ENCODE peak calls at places on chromosomes 5 and 9, in four cellular contexts. U is keratinocyte, R is uterus, H is stomach. Z is an unnamed sample.

GRCh38 chr5:177458912-177459350 is 12.3 kb downstream of the PRR7 start:
- DNase-seq in U (no peak), R (no peak), H (no peak), Z (no peak)

GRCh38 chr9:127554966-127555829 is 56.9 kb upstream of the STXBP1 start:
- DNase-seq in U (no peak), R (no peak), H (no peak), Z (no peak)

GRCh38 chr5:76547242-76547890 is 75.8 kb downstream of the F2RL2 start:
- DNase-seq in U (no peak), R (no peak), H (no peak), Z (no peak)

GRCh38 chr9:83598487-83598886 is 24.5 kb upstream of the IDNK start:
- DNase-seq in U (no peak), R (no peak), H (no peak), Z (peak)

GRCh38 chr9:8613346-8613825 is 813.8 kb upstream of the DMAC1 start:
- DNase-seq in U (no peak), R (no peak), H (no peak), Z (no peak)

GRCh38 chr5:16615737-16616535 is 861 bp downstream of the RETREG1 start:
- DNase-seq in U (no peak), R (no peak), H (no peak), Z (no peak)

GRCh38 chr5:96997265-96997859 is 61.5 kb downstream of the LNPEP start:
- DNase-seq in U (no peak), R (peak), H (no peak), Z (no peak)

GRCh38 chr9:127078336-127078735 is 44.1 kb downstream of the ANGPTL2 start:
- DNase-seq in U (no peak), R (peak), H (no peak), Z (no peak)

GRCh38 chr9:121564861-121565260 is 65.2 kb upstream of the GGTA1 start:
- DNase-seq in U (no peak), R (no peak), H (peak), Z (no peak)

GRCh38 chr5:107274576-107274975 is 396.2 kb downstream of the EFNA5 start:
- DNase-seq in U (no peak), R (no peak), H (no peak), Z (no peak)

GRCh38 chr5:171849585-171850353 is 64.2 kb downstream of the SMIM23 start:
- DNase-seq in U (no peak), R (no peak), H (no peak), Z (no peak)

GRCh38 chr9:100083448-100084144 is 15.2 kb downstream of the ERP44 start:
- DNase-seq in U (no peak), R (no peak), H (no peak), Z (no peak)

GRCh38 chr5:100950975-100951374 is 47.9 kb upstream of the ST8SIA4 start:
- DNase-seq in U (no peak), R (no peak), H (no peak), Z (no peak)

GRCh38 chr5:177311361-177311722 is 356 bp downstream of the MXD3 start:
- DNase-seq in U (no peak), R (no peak), H (no peak), Z (no peak)

GRCh38 chr5:127425868-127426267 is 91.6 kb upstream of the PRRC1 start:
- DNase-seq in U (no peak), R (no peak), H (no peak), Z (no peak)

GRCh38 chr5:172283862-172284274 is 304 bp upstream of the UBTD2 start:
- DNase-seq in U (no peak), R (peak), H (peak), Z (peak)

GRCh38 chr5:33299621-33300208 is 141.1 kb upstream of the TARS1 start:
- DNase-seq in U (no peak), R (no peak), H (no peak), Z (no peak)

GRCh38 chr5:21688655-21689054 is 1164.5 kb downstream of the CDH12 start:
- DNase-seq in U (peak), R (no peak), H (no peak), Z (no peak)

GRCh38 chr5:131261483-131261882 is 2.4 kb upstream of the CDC42SE2 start:
- DNase-seq in U (no peak), R (no peak), H (no peak), Z (no peak)

GRCh38 chr5:11166906-11167305 is 405.9 kb upstream of the DAP start:
- DNase-seq in U (no peak), R (no peak), H (no peak), Z (no peak)

GRCh38 chr5:139294372-139295165 is 1.0 kb downstream of the MATR3 start:
- DNase-seq in U (no peak), R (peak), H (peak), Z (peak)

GRCh38 chr5:158483202-158483870 is 616.4 kb downstream of the EBF1 start:
- DNase-seq in U (no peak), R (no peak), H (no peak), Z (no peak)

GRCh38 chr5:155082401-155082800 is 68.8 kb downstream of the KIF4B start:
- DNase-seq in U (peak), R (no peak), H (no peak), Z (no peak)

GRCh38 chr5:19492861-19493260 is 495.1 kb downstream of the CDH18 start:
- DNase-seq in U (no peak), R (no peak), H (no peak), Z (no peak)

GRCh38 chr5:67030289-67031069 is 166.1 kb downstream of the CD180 start:
- DNase-seq in U (no peak), R (no peak), H (no peak), Z (no peak)

GRCh38 chr9:137369911-137370630 is 52.9 kb downstream of the EXD3 start:
- DNase-seq in U (no peak), R (no peak), H (no peak), Z (peak)

DNA sequence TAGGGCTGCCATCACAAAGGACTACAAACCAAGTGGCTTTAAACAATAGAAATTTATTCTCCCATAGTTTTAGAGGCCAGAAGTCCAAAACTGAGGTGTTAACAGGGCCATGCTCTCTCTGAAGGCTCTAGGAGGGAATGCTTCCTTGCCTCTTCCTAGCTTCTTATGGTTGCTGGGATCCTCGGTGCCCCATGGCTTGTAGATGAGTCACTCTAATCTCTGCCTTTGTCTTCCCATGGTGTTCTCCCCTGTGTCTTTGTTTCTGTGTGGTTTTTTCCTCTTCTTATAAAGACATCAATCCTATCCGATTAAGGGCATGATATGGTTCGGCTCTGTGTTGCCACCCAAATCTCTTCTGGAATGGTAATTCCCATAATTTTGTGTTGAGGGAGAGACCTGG is 178.8 kb upstream of the NREP start:
- DNase-seq in U (no peak), R (no peak), H (no peak), Z (no peak)
- H3K27ac ChIP-seq in U (no peak), R (no peak), H (no peak), Z (no peak)

GRCh38 chr9:2837915-2838314 is 6.0 kb downstream of the PUM3 start:
- DNase-seq in U (no peak), R (no peak), H (no peak), Z (no peak)
- TF ChIP-seq CTCF in U (no peak), R (peak), H (no peak), Z (peak)

GRCh38 chr5:141824717-141825116 is 53.5 kb downstream of the PCDH1 start:
- DNase-seq in U (no peak), R (no peak), H (no peak), Z (no peak)

GRCh38 chr5:141826674-141827073 is 51.5 kb downstream of the PCDH1 start:
- DNase-seq in U (no peak), R (peak), H (no peak), Z (no peak)

GRCh38 chr5:141825836-141826560 is 52.2 kb downstream of the PCDH1 start:
- DNase-seq in U (no peak), R (no peak), H (no peak), Z (no peak)

GRCh38 chr5:141823056-141823455 is 55.2 kb downstream of the PCDH1 start:
- DNase-seq in U (no peak), R (no peak), H (no peak), Z (no peak)

DNA sequence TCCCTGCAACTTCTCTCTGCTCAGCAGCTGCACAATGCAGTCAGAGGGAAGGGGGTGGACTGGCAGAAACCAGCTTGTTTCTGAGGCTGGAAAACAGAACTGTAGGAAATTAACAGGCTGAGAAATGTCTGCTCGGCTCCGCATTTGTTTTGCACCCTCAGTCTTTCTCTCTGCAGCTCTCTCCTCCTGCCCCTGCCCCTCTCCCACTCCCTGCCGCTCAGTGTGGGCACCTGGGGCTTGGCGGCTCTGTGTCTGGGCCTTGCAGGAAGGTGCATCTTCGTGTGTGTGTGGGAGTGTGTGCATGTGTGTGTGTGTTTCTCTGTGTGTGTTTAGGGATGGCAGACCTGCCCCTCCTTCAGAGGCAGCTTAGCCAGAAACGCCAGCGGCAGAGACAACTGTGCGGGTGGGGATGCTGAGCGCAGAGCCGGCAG is 53.0 kb downstream of the PCDH1 start:
- DNase-seq in U (no peak), R (no peak), H (no peak), Z (no peak)
- H3K27ac ChIP-seq in U (no peak), R (no peak), H (no peak), Z (no peak)

GRCh38 chr9:108468364-108468763 is 387.4 kb downstream of the ACTL7B start:
- DNase-seq in U (no peak), R (no peak), H (no peak), Z (no peak)

GRCh38 chr9:108469654-108470053 is 386.1 kb downstream of the ACTL7B start:
- DNase-seq in U (no peak), R (no peak), H (no peak), Z (no peak)

GRCh38 chr9:108463927-108464606 is 391.7 kb downstream of the ACTL7B start:
- DNase-seq in U (no peak), R (no peak), H (no peak), Z (no peak)

GRCh38 chr9:108466238-108466637 is 389.5 kb downstream of the ACTL7B start:
- DNase-seq in U (no peak), R (no peak), H (no peak), Z (no peak)

GRCh38 chr9:108467653-108468324 is 388.0 kb downstream of the ACTL7B start:
- DNase-seq in U (no peak), R (no peak), H (no peak), Z (peak)
- TF ChIP-seq CTCF in U (no peak), R (no peak), H (no peak), Z (no peak)

GRCh38 chr5:14209222-14209822 is 66.2 kb downstream of the TRIO start:
- DNase-seq in U (no peak), R (no peak), H (no peak), Z (no peak)
- H3K27ac ChIP-seq in U (peak), R (no peak), H (peak), Z (peak)

GRCh38 chr9:107127608-107128007 is 155.5 kb upstream of the RAD23B start:
- DNase-seq in U (no peak), R (no peak), H (no peak), Z (no peak)
- TF ChIP-seq CTCF in U (no peak), R (no peak), H (no peak), Z (no peak)

DNA sequence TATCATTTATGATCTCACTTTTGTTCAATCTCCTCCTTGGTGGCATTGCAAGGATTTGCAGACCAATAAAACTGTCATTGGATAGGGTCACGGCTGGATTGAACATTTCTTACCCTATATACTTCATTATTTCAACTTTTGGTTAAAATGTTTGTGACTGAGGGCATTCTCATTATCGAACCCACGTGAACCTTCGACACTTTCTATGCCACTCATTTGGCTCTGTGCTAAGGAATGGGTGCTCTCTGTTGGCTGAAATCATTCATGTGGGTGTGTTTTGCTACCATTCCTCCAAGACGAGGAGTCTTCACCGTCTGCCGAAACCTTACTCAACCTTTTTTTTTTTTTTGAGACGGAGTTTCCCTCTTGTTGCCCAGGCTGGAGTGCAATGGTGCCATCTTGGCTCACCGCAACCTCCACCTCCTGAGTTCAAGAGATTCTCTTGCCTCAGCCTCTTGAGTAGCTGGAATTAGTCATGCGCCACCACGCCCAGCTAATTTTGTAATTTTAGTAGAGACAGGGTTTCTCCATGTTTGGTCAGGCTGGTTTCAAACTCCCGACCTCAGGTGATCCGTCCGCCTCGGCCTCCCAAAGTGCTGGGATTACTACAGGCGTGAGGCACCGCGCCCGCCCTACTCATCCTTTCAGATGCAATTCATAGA is 62.5 kb downstream of the CSNK1A1 start:
- DNase-seq in U (peak), R (no peak), H (no peak), Z (no peak)
- H3K27ac ChIP-seq in U (peak), R (no peak), H (no peak), Z (no peak)

DNA sequence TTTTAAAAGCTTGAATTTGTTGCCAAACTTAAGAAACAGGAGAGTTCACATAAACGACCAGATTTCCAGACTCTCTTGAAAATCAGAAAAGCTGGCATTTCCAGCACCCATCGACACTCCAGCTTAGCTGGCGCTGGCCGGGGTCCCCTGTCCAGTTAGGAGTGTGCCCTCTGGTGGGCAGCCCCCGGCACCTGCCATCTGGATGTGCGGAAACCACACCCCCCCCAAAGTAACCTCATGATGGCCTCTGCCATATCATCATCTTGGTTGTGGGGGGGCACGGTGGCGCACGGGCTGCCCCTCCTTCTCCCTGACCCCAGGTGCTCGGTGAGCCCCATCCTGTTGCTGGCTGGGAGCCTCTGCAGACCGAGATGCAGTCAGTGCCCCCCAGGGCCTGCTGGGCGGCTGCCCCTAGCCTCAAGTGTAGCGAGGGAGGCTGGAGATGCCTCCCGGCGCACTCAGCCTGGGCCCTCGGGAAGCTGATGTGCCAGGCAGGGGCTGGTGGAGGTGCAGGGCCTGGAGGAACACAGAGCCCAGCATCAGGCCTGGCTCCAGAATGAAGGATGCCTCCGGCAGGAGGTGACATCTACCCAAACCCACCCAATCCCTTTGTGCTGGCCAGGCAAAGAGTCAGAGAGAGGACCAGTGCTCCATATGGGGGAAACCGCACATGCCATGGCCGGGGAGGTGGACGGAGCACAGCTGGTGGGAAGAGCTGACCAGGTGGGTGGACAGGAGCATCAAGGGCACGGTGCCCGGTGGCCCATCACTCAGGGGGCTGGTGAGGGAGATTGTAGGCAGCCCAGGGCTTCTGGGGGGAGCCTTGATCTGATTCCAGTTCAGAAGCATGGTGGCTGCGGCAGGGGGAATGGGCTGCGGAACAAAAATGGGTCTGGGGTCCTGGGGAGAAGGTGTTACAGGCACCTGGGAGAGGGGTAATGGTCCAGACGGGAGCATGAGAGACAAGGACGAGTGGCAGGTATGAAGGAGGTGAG is 70.6 kb downstream of the ADAMTS2 start:
- DNase-seq in U (no peak), R (peak), H (no peak), Z (peak)
- TF ChIP-seq CTCF in U (no peak), R (no peak), H (no peak), Z (no peak)

Z was measured in right lobe of liver.